ENCODE peak calls at places on chromosomes 2 and 18, in four cellular contexts. One of them, this sample, is unnamed.

GRCh38 chr2:43129676-43130547 is 96.5 kb downstream of the ZFP36L2 start:
- DNase-seq in B cell: peak
- DNase-seq in RWPE1: no peak
- DNase-seq in HS-27A: no peak
- DNase-seq in this sample: no peak

GRCh38 chr2:196169521-196169920 is 1.9 kb downstream of the STK17B start:
- DNase-seq in RWPE1: no peak
- DNase-seq in B cell: no peak
- DNase-seq in HS-27A: no peak
- DNase-seq in this sample: no peak

GRCh38 chr2:240578110-240578450 is 8.5 kb upstream of the CAPN10 start:
- DNase-seq in HS-27A: no peak
- DNase-seq in RWPE1: no peak
- DNase-seq in B cell: no peak
- DNase-seq in this sample: no peak

GRCh38 chr2:170073288-170073687 is 104.7 kb upstream of the MYO3B start:
- DNase-seq in HS-27A: no peak
- DNase-seq in RWPE1: peak
- DNase-seq in B cell: no peak
- DNase-seq in this sample: peak

GRCh38 chr2:98768765-98769476 is 38.0 kb upstream of the MGAT4A start:
- DNase-seq in B cell: no peak
- DNase-seq in HS-27A: no peak
- DNase-seq in RWPE1: no peak
- DNase-seq in this sample: no peak

GRCh38 chr18:8142131-8142711 is 467.0 kb upstream of the RAB12 start:
- DNase-seq in RWPE1: no peak
- DNase-seq in HS-27A: no peak
- DNase-seq in B cell: no peak
- DNase-seq in this sample: no peak

GRCh38 chr18:9700261-9700796 is 7.8 kb upstream of the RAB31 start:
- DNase-seq in HS-27A: no peak
- DNase-seq in B cell: no peak
- DNase-seq in RWPE1: no peak
- DNase-seq in this sample: no peak

GRCh38 chr18:59454909-59455727 is 96.1 kb upstream of the LMAN1 start:
- DNase-seq in RWPE1: no peak
- DNase-seq in HS-27A: no peak
- DNase-seq in B cell: no peak
- DNase-seq in this sample: no peak

GRCh38 chr2:1609706-1610485 is 134.4 kb downstream of the PXDN start:
- DNase-seq in HS-27A: no peak
- DNase-seq in RWPE1: no peak
- DNase-seq in B cell: no peak
- DNase-seq in this sample: no peak

GRCh38 chr2:231648579-231649174 is 56.0 kb downstream of the TEX44 start:
- DNase-seq in HS-27A: no peak
- DNase-seq in RWPE1: peak
- DNase-seq in B cell: peak
- DNase-seq in this sample: no peak

GRCh38 chr2:223523541-223523940 is 78.6 kb downstream of the SCG2 start:
- DNase-seq in HS-27A: no peak
- DNase-seq in RWPE1: peak
- DNase-seq in B cell: no peak
- DNase-seq in this sample: peak

GRCh38 chr2:126535408-126535807 is 120.5 kb upstream of the GYPC start:
- DNase-seq in RWPE1: no peak
- DNase-seq in B cell: no peak
- DNase-seq in HS-27A: no peak
- DNase-seq in this sample: no peak

GRCh38 chr2:217943379-217944321 is 59.1 kb downstream of the TNS1 start:
- DNase-seq in RWPE1: no peak
- DNase-seq in HS-27A: no peak
- DNase-seq in B cell: no peak
- DNase-seq in this sample: peak

GRCh38 chr2:116133563-116133962 is 1680.9 kb upstream of the DDX18 start:
- DNase-seq in B cell: no peak
- DNase-seq in HS-27A: no peak
- DNase-seq in RWPE1: no peak
- DNase-seq in this sample: no peak

GRCh38 chr2:227460079-227460485 is 11.9 kb upstream of the AGFG1 start:
- DNase-seq in HS-27A: no peak
- DNase-seq in B cell: peak
- DNase-seq in RWPE1: no peak
- DNase-seq in this sample: no peak

This sample was measured in COLO829.